ENCODE peak calls at places on chromosomes 6 and 20, in five cellular contexts. One of them, this sample, is unnamed. For H3K4me1, the result is how much of the 10 kb centered on the place peaks cover.

GRCh38 chr6:19818805-19819204 is 18.4 kb upstream of the ID4 start:
- DNase-seq in fibroblast of lung: no peak
- DNase-seq in SJCRH30: no peak
- DNase-seq in tibial artery: no peak
- DNase-seq in cardiac muscle cell: no peak
- DNase-seq in this sample: no peak

GRCh38 chr6:120869397-120869796 is 464.9 kb downstream of the TBC1D32 start:
- DNase-seq in cardiac muscle cell: peak
- DNase-seq in fibroblast of lung: no peak
- DNase-seq in SJCRH30: no peak
- DNase-seq in tibial artery: no peak
- DNase-seq in this sample: no peak

GRCh38 chr6:1407499-1407990 is 18.2 kb downstream of the FOXF2 start:
- DNase-seq in SJCRH30: no peak
- DNase-seq in tibial artery: no peak
- DNase-seq in cardiac muscle cell: no peak
- DNase-seq in fibroblast of lung: no peak
- DNase-seq in this sample: no peak

GRCh38 chr6:117456255-117456654 is 26.2 kb upstream of the DCBLD1 start:
- DNase-seq in SJCRH30: no peak
- DNase-seq in tibial artery: no peak
- DNase-seq in cardiac muscle cell: no peak
- DNase-seq in fibroblast of lung: no peak
- DNase-seq in this sample: no peak

GRCh38 chr6:35663001-35663400 is 25.7 kb downstream of the FKBP5 start:
- DNase-seq in SJCRH30: no peak
- DNase-seq in cardiac muscle cell: peak
- DNase-seq in fibroblast of lung: peak
- DNase-seq in tibial artery: no peak
- DNase-seq in this sample: no peak

GRCh38 chr6:43517503-43518357 is 841 bp downstream of the POLR1C start:
- DNase-seq in fibroblast of lung: peak
- DNase-seq in tibial artery: no peak
- DNase-seq in SJCRH30: no peak
- DNase-seq in cardiac muscle cell: no peak
- DNase-seq in this sample: no peak

GRCh38 chr6:119865466-119866350 is 516.1 kb upstream of the MAN1A1 start:
- DNase-seq in SJCRH30: no peak
- DNase-seq in tibial artery: no peak
- DNase-seq in cardiac muscle cell: no peak
- DNase-seq in fibroblast of lung: no peak
- DNase-seq in this sample: no peak

GRCh38 chr6:33815854-33816253 is 12.1 kb upstream of the MLN start:
- DNase-seq in cardiac muscle cell: peak
- DNase-seq in tibial artery: no peak
- DNase-seq in SJCRH30: peak
- DNase-seq in fibroblast of lung: peak
- DNase-seq in this sample: no peak

GRCh38 chr6:112432853-112433252 is 85.7 kb downstream of the RFPL4B start:
- DNase-seq in tibial artery: no peak
- DNase-seq in fibroblast of lung: no peak
- DNase-seq in cardiac muscle cell: no peak
- DNase-seq in SJCRH30: no peak
- DNase-seq in this sample: no peak

GRCh38 chr6:130796313-130796905 is 30.8 kb upstream of the SMLR1 start:
- DNase-seq in fibroblast of lung: peak
- DNase-seq in cardiac muscle cell: no peak
- DNase-seq in SJCRH30: peak
- DNase-seq in tibial artery: no peak
- DNase-seq in this sample: no peak

GRCh38 chr20:57647006-57647932 is 27.0 kb upstream of the ZBP1 start:
- DNase-seq in SJCRH30: no peak
- DNase-seq in cardiac muscle cell: no peak
- DNase-seq in tibial artery: no peak
- DNase-seq in fibroblast of lung: no peak
- DNase-seq in this sample: no peak

GRCh38 chr6:35962779-35963570 is 42.1 kb upstream of the SRPK1 start:
- DNase-seq in tibial artery: no peak
- DNase-seq in SJCRH30: no peak
- DNase-seq in fibroblast of lung: no peak
- DNase-seq in cardiac muscle cell: no peak
- DNase-seq in this sample: no peak

GRCh38 chr6:148451690-148452089 is 109.1 kb downstream of the SASH1 start:
- DNase-seq in tibial artery: no peak
- DNase-seq in SJCRH30: no peak
- DNase-seq in cardiac muscle cell: no peak
- DNase-seq in fibroblast of lung: no peak
- DNase-seq in this sample: no peak

GRCh38 chr20:9375221-9375681 is 139.1 kb upstream of the LAMP5 start:
- DNase-seq in cardiac muscle cell: no peak
- DNase-seq in SJCRH30: no peak
- DNase-seq in tibial artery: no peak
- DNase-seq in fibroblast of lung: no peak
- DNase-seq in this sample: no peak

GRCh38 chr6:70369332-70369950 is 43.9 kb upstream of the FAM135A start:
- DNase-seq in fibroblast of lung: peak
- DNase-seq in SJCRH30: peak
- DNase-seq in cardiac muscle cell: peak
- DNase-seq in tibial artery: no peak
- DNase-seq in this sample: peak

GRCh38 chr20:1851396-1851795 is 43.8 kb upstream of the SIRPA start:
- DNase-seq in cardiac muscle cell: no peak
- DNase-seq in fibroblast of lung: no peak
- DNase-seq in tibial artery: no peak
- DNase-seq in SJCRH30: no peak
- DNase-seq in this sample: no peak

GRCh38 chr6:2855061-2855519 is 13.4 kb upstream of the SERPINB1 start:
- DNase-seq in SJCRH30: peak
- DNase-seq in fibroblast of lung: no peak
- DNase-seq in cardiac muscle cell: no peak
- DNase-seq in tibial artery: no peak
- DNase-seq in this sample: no peak

GRCh38 chr20:64151634-64152530 is 12.4 kb upstream of the MYT1 start:
- DNase-seq in fibroblast of lung: peak
- DNase-seq in SJCRH30: no peak
- DNase-seq in cardiac muscle cell: no peak
- DNase-seq in tibial artery: no peak
- DNase-seq in this sample: no peak

GRCh38 chr6:79375635-79376425 is 141.3 kb upstream of the HMGN3 start:
- DNase-seq in tibial artery: no peak
- DNase-seq in SJCRH30: no peak
- DNase-seq in fibroblast of lung: no peak
- DNase-seq in cardiac muscle cell: no peak
- DNase-seq in this sample: no peak

GRCh38 chr6:33116881-33117711 is 41.3 kb downstream of the HLA-DPB1 start:
- DNase-seq in SJCRH30: no peak
- DNase-seq in fibroblast of lung: peak
- DNase-seq in cardiac muscle cell: peak
- DNase-seq in tibial artery: no peak
- DNase-seq in this sample: no peak

GRCh38 chr20:59170406-59171349 is 7.1 kb downstream of the ZNF831 start:
- DNase-seq in fibroblast of lung: no peak
- DNase-seq in cardiac muscle cell: no peak
- DNase-seq in tibial artery: no peak
- DNase-seq in SJCRH30: no peak
- DNase-seq in this sample: no peak

GRCh38 chr6:20723236-20723635 is 189.0 kb downstream of the CDKAL1 start:
- DNase-seq in fibroblast of lung: no peak
- DNase-seq in SJCRH30: no peak
- DNase-seq in cardiac muscle cell: no peak
- DNase-seq in tibial artery: no peak
- DNase-seq in this sample: no peak

GRCh38 chr20:29079769-29080690 is 2177.4 kb upstream of the DEFB115 start:
- DNase-seq in fibroblast of lung: peak
- DNase-seq in tibial artery: no peak
- DNase-seq in cardiac muscle cell: no peak
- DNase-seq in SJCRH30: peak
- DNase-seq in this sample: no peak

DNA sequence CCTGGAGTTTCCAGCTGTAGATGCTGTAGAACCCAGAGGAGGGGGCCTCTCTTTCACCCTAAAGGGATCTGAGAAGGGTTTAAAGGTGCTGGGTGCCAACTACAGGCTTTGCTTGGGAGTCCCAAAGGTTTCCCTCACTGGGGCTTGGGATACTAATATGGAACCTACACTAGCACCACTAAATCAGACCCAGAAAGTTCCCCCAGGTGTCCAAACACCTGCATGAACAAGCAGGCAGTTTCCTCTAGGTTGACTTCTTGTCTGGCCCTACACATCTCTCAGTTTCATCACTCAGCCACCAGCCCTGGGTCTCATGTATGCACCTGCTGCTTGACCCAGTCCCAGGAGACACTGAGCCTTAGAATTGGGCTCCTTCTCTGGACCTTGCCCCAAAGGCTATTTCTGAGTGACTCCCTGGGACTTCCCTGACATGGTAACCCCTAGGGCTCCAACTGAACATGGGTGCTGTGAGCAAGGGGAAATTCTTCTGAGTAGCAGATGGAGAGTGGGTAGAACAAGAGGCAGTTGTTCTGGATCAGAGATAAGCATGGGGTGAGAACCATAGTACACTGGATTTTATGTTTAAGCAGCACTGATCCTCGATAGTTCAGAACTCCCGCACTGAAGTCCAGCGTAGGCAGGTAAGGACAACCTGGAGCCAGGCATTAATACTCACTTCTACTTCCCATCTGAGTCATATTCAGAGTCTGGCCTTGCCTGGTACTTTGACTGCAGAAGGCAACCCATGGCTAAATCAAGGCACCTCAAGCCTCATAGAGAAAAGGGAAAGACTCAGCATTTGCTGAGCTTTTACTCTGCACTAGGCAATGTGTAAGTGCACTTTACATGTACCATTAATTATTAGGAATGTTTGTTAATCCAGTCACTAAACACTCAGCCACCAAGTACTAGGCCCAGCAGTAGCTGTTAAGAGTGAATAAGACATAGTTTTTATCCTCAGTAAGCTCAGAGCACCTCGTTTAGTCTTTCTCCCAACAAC is 16.8 kb downstream of the BCL2L1 start:
- DNase-seq in SJCRH30: no peak
- DNase-seq in tibial artery: no peak
- DNase-seq in cardiac muscle cell: no peak
- DNase-seq in fibroblast of lung: no peak
- DNase-seq in this sample: no peak
- H3K4me1 ChIP-seq in SJCRH30: under half
- H3K4me1 ChIP-seq in tibial artery: under half
- H3K4me1 ChIP-seq in cardiac muscle cell: under half
- H3K4me1 ChIP-seq in fibroblast of lung: under half
- H3K4me1 ChIP-seq in this sample: half or more

DNA sequence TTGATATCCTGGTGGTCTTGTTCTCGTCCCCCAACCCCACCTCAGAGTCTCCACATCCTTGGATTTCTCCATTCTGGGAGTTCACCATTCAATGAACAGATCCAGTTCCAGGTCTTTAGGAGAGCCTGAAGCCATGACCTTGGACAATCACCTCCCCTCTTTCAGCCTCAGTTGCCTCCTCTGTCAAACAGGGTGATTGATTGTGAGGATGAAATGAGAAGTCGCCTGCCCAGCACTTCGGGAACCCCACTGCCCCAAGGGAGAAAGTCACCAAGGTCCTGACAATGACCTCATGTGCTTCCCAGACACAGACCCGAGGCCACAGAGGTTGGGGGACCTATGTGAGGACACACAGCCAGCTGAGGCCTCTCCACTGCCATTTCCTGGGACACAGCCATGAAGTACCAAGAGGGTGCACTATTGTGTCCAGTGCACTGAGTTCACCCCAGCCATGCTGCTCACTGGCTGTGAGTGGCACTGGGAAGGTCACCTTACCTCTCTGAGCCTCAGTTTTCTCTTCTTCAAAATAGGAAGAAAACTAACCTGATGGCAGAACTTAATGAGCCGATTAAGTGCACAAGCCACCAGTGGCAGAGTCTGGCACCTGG is 61.7 kb downstream of the SNAI1 start:
- DNase-seq in fibroblast of lung: no peak
- DNase-seq in tibial artery: no peak
- DNase-seq in cardiac muscle cell: no peak
- DNase-seq in SJCRH30: peak
- DNase-seq in this sample: no peak
- H3K4me1 ChIP-seq in fibroblast of lung: under half
- H3K4me1 ChIP-seq in tibial artery: under half
- H3K4me1 ChIP-seq in cardiac muscle cell: under half
- H3K4me1 ChIP-seq in SJCRH30: under half
- H3K4me1 ChIP-seq in this sample: under half

GRCh38 chr6:42007286-42007685 is 43.0 kb upstream of the TAF8 start:
- DNase-seq in SJCRH30: peak
- DNase-seq in cardiac muscle cell: no peak
- DNase-seq in fibroblast of lung: no peak
- DNase-seq in tibial artery: no peak
- DNase-seq in this sample: no peak

GRCh38 chr6:42010185-42010872 is 40.0 kb upstream of the TAF8 start:
- DNase-seq in tibial artery: no peak
- DNase-seq in cardiac muscle cell: no peak
- DNase-seq in SJCRH30: peak
- DNase-seq in fibroblast of lung: no peak
- DNase-seq in this sample: no peak

GRCh38 chr6:42009844-42010184 is 40.5 kb upstream of the TAF8 start:
- DNase-seq in tibial artery: no peak
- DNase-seq in SJCRH30: no peak
- DNase-seq in fibroblast of lung: no peak
- DNase-seq in cardiac muscle cell: no peak
- DNase-seq in this sample: no peak

GRCh38 chr6:42010909-42011308 is 39.4 kb upstream of the TAF8 start:
- DNase-seq in SJCRH30: no peak
- DNase-seq in cardiac muscle cell: no peak
- DNase-seq in fibroblast of lung: no peak
- DNase-seq in tibial artery: no peak
- DNase-seq in this sample: no peak

DNA sequence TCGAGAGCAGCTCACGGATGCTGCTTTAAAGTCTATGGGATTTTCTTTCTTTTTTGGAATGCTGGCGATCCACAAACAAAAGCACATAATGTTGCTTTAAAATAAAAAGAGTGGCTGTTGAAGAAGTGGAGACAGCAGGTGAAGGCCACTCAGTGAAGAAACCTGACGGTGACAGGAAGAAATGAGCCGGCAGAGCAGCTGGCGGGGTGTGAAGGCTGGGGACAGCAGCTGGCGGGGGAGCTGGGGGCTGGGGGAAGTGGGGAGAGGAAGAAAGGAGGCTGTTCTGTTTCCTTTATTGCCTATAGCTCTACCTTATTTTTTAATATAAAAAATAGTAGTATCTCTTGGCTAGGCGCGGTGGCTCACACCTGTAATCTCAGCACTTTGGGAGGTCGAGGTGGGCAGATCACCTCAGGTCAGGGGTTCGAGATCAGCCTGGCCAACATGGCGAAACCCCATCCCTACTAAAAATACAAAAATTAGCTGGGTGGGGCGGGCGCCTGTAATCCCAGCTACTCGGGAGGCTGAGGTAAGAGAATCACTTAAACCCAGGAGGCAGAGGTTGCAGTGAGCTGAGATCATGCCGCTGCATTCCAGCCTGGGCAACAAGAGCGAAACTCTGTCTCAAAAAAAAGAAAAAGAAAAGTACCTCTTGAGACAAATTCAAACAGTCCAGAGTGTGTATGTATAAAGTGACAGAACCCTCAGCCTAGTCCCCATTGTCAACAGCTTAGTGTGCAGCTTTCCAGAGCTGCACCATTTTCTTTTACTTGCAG is 42.4 kb upstream of the TAF8 start:
- DNase-seq in fibroblast of lung: no peak
- DNase-seq in tibial artery: no peak
- DNase-seq in cardiac muscle cell: no peak
- DNase-seq in SJCRH30: peak
- DNase-seq in this sample: no peak
- H3K4me1 ChIP-seq in fibroblast of lung: under half
- H3K4me1 ChIP-seq in tibial artery: under half
- H3K4me1 ChIP-seq in cardiac muscle cell: under half
- H3K4me1 ChIP-seq in SJCRH30: half or more
- H3K4me1 ChIP-seq in this sample: under half

GRCh38 chr6:25726122-25726911 is 28.2 kb upstream of the SLC17A4 start:
- DNase-seq in fibroblast of lung: no peak
- DNase-seq in cardiac muscle cell: no peak
- DNase-seq in SJCRH30: no peak
- DNase-seq in tibial artery: no peak
- DNase-seq in this sample: no peak
- H3K4me1 ChIP-seq in fibroblast of lung: under half
- H3K4me1 ChIP-seq in cardiac muscle cell: under half
- H3K4me1 ChIP-seq in SJCRH30: under half
- H3K4me1 ChIP-seq in tibial artery: under half
- H3K4me1 ChIP-seq in this sample: under half

This sample was measured in left lung.